ENCODE peak calls at places on chromosomes 16 and 17, in five cellular contexts. One of them, this sample, is unnamed.
A peak's percentile ranks its signal among the peaks of the same experiment; 100 is the strongest.

GRCh38 chr17:82899941-82900340 is 60.1 kb upstream of the ZNF750 start:
- DNase-seq in CD8-positive, alpha-beta memory T cell: no peak
- DNase-seq in cardiac muscle cell: no peak
- DNase-seq in activated T-cell treated with anti-CD3 and anti-CD28 coated beads, Interleukin-2, amount 50 U/mL, for 1 hour: no peak
- DNase-seq in Kasumi-1: no peak
- DNase-seq in this sample: no peak

GRCh38 chr16:55661842-55662479 is 6.2 kb downstream of the SLC6A2 start:
- DNase-seq in cardiac muscle cell: no peak
- DNase-seq in Kasumi-1: no peak
- DNase-seq in CD8-positive, alpha-beta memory T cell: no peak
- DNase-seq in activated T-cell treated with anti-CD3 and anti-CD28 coated beads, Interleukin-2, amount 50 U/mL, for 1 hour: no peak
- DNase-seq in this sample: no peak

GRCh38 chr17:42010898-42011516 is 6.2 kb downstream of the DNAJC7 start:
- DNase-seq in Kasumi-1: no peak
- DNase-seq in cardiac muscle cell: peak; percentile 57
- DNase-seq in activated T-cell treated with anti-CD3 and anti-CD28 coated beads, Interleukin-2, amount 50 U/mL, for 1 hour: no peak
- DNase-seq in CD8-positive, alpha-beta memory T cell: no peak
- DNase-seq in this sample: no peak

GRCh38 chr17:66275651-66276050 is 26.8 kb upstream of the PRKCA start:
- DNase-seq in CD8-positive, alpha-beta memory T cell: no peak
- DNase-seq in Kasumi-1: no peak
- DNase-seq in cardiac muscle cell: peak; percentile 78
- DNase-seq in activated T-cell treated with anti-CD3 and anti-CD28 coated beads, Interleukin-2, amount 50 U/mL, for 1 hour: no peak
- DNase-seq in this sample: no peak

GRCh38 chr17:9529033-9529748 is 46.4 kb downstream of the STX8 start:
- DNase-seq in cardiac muscle cell: peak; percentile 47
- DNase-seq in CD8-positive, alpha-beta memory T cell: no peak
- DNase-seq in Kasumi-1: peak; percentile 13
- DNase-seq in activated T-cell treated with anti-CD3 and anti-CD28 coated beads, Interleukin-2, amount 50 U/mL, for 1 hour: no peak
- DNase-seq in this sample: peak; percentile 46

GRCh38 chr17:38705803-38706624 is 941 bp downstream of the MLLT6 start:
- DNase-seq in cardiac muscle cell: peak; percentile 53
- DNase-seq in CD8-positive, alpha-beta memory T cell: peak; percentile 41
- DNase-seq in activated T-cell treated with anti-CD3 and anti-CD28 coated beads, Interleukin-2, amount 50 U/mL, for 1 hour: no peak
- DNase-seq in Kasumi-1: no peak
- DNase-seq in this sample: peak; percentile 81

GRCh38 chr16:86978445-86979030 is 338.7 kb downstream of the C16orf95 start:
- DNase-seq in activated T-cell treated with anti-CD3 and anti-CD28 coated beads, Interleukin-2, amount 50 U/mL, for 1 hour: no peak
- DNase-seq in cardiac muscle cell: no peak
- DNase-seq in CD8-positive, alpha-beta memory T cell: no peak
- DNase-seq in Kasumi-1: no peak
- DNase-seq in this sample: no peak

GRCh38 chr16:88452485-88453216 is 429 bp upstream of the ZFPM1 start:
- DNase-seq in CD8-positive, alpha-beta memory T cell: peak; percentile 98
- DNase-seq in cardiac muscle cell: peak; percentile 98
- DNase-seq in Kasumi-1: peak; percentile 89
- DNase-seq in activated T-cell treated with anti-CD3 and anti-CD28 coated beads, Interleukin-2, amount 50 U/mL, for 1 hour: peak; percentile 100
- DNase-seq in this sample: peak; percentile 98

GRCh38 chr16:82368041-82368440 is 198.0 kb upstream of the MPHOSPH6 start:
- DNase-seq in CD8-positive, alpha-beta memory T cell: no peak
- DNase-seq in Kasumi-1: no peak
- DNase-seq in activated T-cell treated with anti-CD3 and anti-CD28 coated beads, Interleukin-2, amount 50 U/mL, for 1 hour: no peak
- DNase-seq in cardiac muscle cell: peak; percentile 35
- DNase-seq in this sample: peak; percentile 43

GRCh38 chr17:55351027-55351625 is 70.5 kb downstream of the MMD start:
- DNase-seq in cardiac muscle cell: peak; percentile 12
- DNase-seq in CD8-positive, alpha-beta memory T cell: no peak
- DNase-seq in activated T-cell treated with anti-CD3 and anti-CD28 coated beads, Interleukin-2, amount 50 U/mL, for 1 hour: no peak
- DNase-seq in Kasumi-1: no peak
- DNase-seq in this sample: no peak

GRCh38 chr17:53630638-53631037 is 192.1 kb upstream of the KIF2B start:
- DNase-seq in CD8-positive, alpha-beta memory T cell: no peak
- DNase-seq in Kasumi-1: no peak
- DNase-seq in cardiac muscle cell: no peak
- DNase-seq in activated T-cell treated with anti-CD3 and anti-CD28 coated beads, Interleukin-2, amount 50 U/mL, for 1 hour: no peak
- DNase-seq in this sample: no peak

GRCh38 chr17:29078183-29079045 is 35.5 kb downstream of the PIPOX start:
- DNase-seq in activated T-cell treated with anti-CD3 and anti-CD28 coated beads, Interleukin-2, amount 50 U/mL, for 1 hour: no peak
- DNase-seq in CD8-positive, alpha-beta memory T cell: no peak
- DNase-seq in cardiac muscle cell: peak; percentile 13
- DNase-seq in Kasumi-1: peak; percentile 10
- DNase-seq in this sample: no peak

This sample was measured in left kidney.